ENCODE peak calls at places on chromosomes 6 and 20, in four cellular contexts. E is GM23338, S is nephron progenitor cell, D is NCI-H1436. C is an unnamed sample.

GRCh38 chr6:139500977-139501376 is 126.5 kb upstream of the CITED2 start:
- DNase-seq in E (no peak), S (no peak), D (no peak), C (no peak)

GRCh38 chr6:14423330-14423729 is 305.8 kb downstream of the CD83 start:
- DNase-seq in E (no peak), S (no peak), D (no peak), C (no peak)

GRCh38 chr6:166005846-166006592 is 161.6 kb downstream of the TBXT start:
- DNase-seq in E (no peak), S (peak; percentile 72), D (peak; percentile 77), C (no peak)

GRCh38 chr6:140480852-140481251 is 1106.4 kb upstream of the CITED2 start:
- DNase-seq in E (no peak), S (no peak), D (no peak), C (peak; percentile 55)

GRCh38 chr6:91852232-91852631 is 1265.4 kb upstream of the MAP3K7 start:
- DNase-seq in E (no peak), S (no peak), D (no peak), C (no peak)

GRCh38 chr6:160750276-160750689 is 48.2 kb downstream of the PLG start:
- DNase-seq in E (peak; percentile 85), S (peak; percentile 10), D (no peak), C (no peak)

GRCh38 chr20:62595491-62595890 is 46.8 kb upstream of the SLCO4A1 start:
- DNase-seq in E (no peak), S (peak; percentile 35), D (no peak), C (peak; percentile 53)

GRCh38 chr20:62925420-62926228 is 681 bp downstream of the DIDO1 start:
- DNase-seq in E (no peak), S (peak; percentile 46), D (no peak), C (no peak)

GRCh38 chr20:59765599-59766177 is 161.3 kb downstream of the PHACTR3 start:
- DNase-seq in E (peak; percentile 71), S (peak; percentile 62), D (no peak), C (no peak)

GRCh38 chr6:15948930-15949900 is 179.7 kb upstream of the MYLIP start:
- DNase-seq in E (peak; percentile 28), S (peak; percentile 41), D (peak; percentile 97), C (no peak)